ENCODE peak calls at places on chromosomes 2 and 18, in four cellular contexts. One of them, this sample, is unnamed.

GRCh38 chr2:95057535-95058453 is 32.3 kb downstream of the MAL start:
- DNase-seq in WTC11: no peak
- DNase-seq in HepG2: peak; percentile 80
- DNase-seq in A549: no peak
- DNase-seq in this sample: no peak

GRCh38 chr2:52222128-52222527 is 1190.2 kb upstream of the NRXN1 start:
- DNase-seq in WTC11: no peak
- DNase-seq in HepG2: no peak
- DNase-seq in A549: no peak
- DNase-seq in this sample: no peak

GRCh38 chr2:224860786-224861185 is 144.6 kb upstream of the CCDC195 start:
- DNase-seq in WTC11: no peak
- DNase-seq in HepG2: no peak
- DNase-seq in A549: no peak
- DNase-seq in this sample: no peak

GRCh38 chr2:23697256-23697655 is 229.7 kb downstream of the ATAD2B start:
- DNase-seq in WTC11: no peak
- DNase-seq in HepG2: no peak
- DNase-seq in A549: no peak
- DNase-seq in this sample: no peak

GRCh38 chr2:189347540-189347939 is 93.7 kb upstream of the WDR75 start:
- DNase-seq in WTC11: no peak
- DNase-seq in HepG2: peak; percentile 56
- DNase-seq in A549: peak; percentile 90
- DNase-seq in this sample: peak; percentile 75

GRCh38 chr2:224086226-224086911 is 47.3 kb upstream of the SERPINE2 start:
- DNase-seq in WTC11: no peak
- DNase-seq in HepG2: peak; percentile 43
- DNase-seq in A549: peak; percentile 73
- DNase-seq in this sample: no peak

GRCh38 chr2:60140180-60140579 is 413.3 kb downstream of the BCL11A start:
- DNase-seq in WTC11: no peak
- DNase-seq in HepG2: no peak
- DNase-seq in A549: no peak
- DNase-seq in this sample: no peak

GRCh38 chr2:159124931-159125467 is 156.6 kb downstream of the TANC1 start:
- DNase-seq in WTC11: no peak
- DNase-seq in HepG2: no peak
- DNase-seq in A549: no peak
- DNase-seq in this sample: no peak

GRCh38 chr18:23240609-23240930 is 105.3 kb downstream of the CABLES1 start:
- DNase-seq in WTC11: no peak
- DNase-seq in HepG2: no peak
- DNase-seq in A549: no peak
- DNase-seq in this sample: no peak

GRCh38 chr18:48003426-48004349 is 73.2 kb upstream of the SMAD2 start:
- DNase-seq in WTC11: no peak
- DNase-seq in HepG2: no peak
- DNase-seq in A549: peak; percentile 98
- DNase-seq in this sample: no peak

GRCh38 chr2:176166260-176166659 is 9.2 kb downstream of the HOXD3 start:
- DNase-seq in WTC11: no peak
- DNase-seq in HepG2: no peak
- DNase-seq in A549: no peak
- DNase-seq in this sample: no peak

GRCh38 chr2:120559401-120559800 is 176.3 kb upstream of the GLI2 start:
- DNase-seq in WTC11: no peak
- DNase-seq in HepG2: no peak
- DNase-seq in A549: no peak
- DNase-seq in this sample: no peak

GRCh38 chr2:138029238-138029637 is 65.0 kb downstream of the HNMT start:
- DNase-seq in WTC11: no peak
- DNase-seq in HepG2: no peak
- DNase-seq in A549: no peak
- DNase-seq in this sample: no peak

GRCh38 chr2:119290859-119291587 is 67.4 kb downstream of the STEAP3 start:
- DNase-seq in WTC11: peak; percentile 90
- DNase-seq in HepG2: peak; percentile 75
- DNase-seq in A549: peak; percentile 73
- DNase-seq in this sample: peak; percentile 64

GRCh38 chr2:30910686-30911085 is 103.4 kb upstream of the CAPN13 start:
- DNase-seq in WTC11: no peak
- DNase-seq in HepG2: no peak
- DNase-seq in A549: no peak
- DNase-seq in this sample: no peak

GRCh38 chr18:74378179-74378682 is 62.6 kb downstream of the C18orf63 start:
- DNase-seq in WTC11: no peak
- DNase-seq in HepG2: no peak
- DNase-seq in A549: no peak
- DNase-seq in this sample: no peak

GRCh38 chr2:126915903-126916302 is 17.2 kb downstream of the TEX51 start:
- DNase-seq in WTC11: no peak
- DNase-seq in HepG2: no peak
- DNase-seq in A549: no peak
- DNase-seq in this sample: no peak

GRCh38 chr2:64655873-64656272 is 2.2 kb upstream of the SERTAD2 start:
- DNase-seq in WTC11: no peak
- DNase-seq in HepG2: no peak
- DNase-seq in A549: no peak
- DNase-seq in this sample: no peak

GRCh38 chr2:241219030-241219382 is 30.5 kb downstream of the ANO7 start:
- DNase-seq in WTC11: no peak
- DNase-seq in HepG2: no peak
- DNase-seq in A549: no peak
- DNase-seq in this sample: no peak

GRCh38 chr2:116955646-116956045 is 858.8 kb upstream of the DDX18 start:
- DNase-seq in WTC11: no peak
- DNase-seq in HepG2: no peak
- DNase-seq in A549: no peak
- DNase-seq in this sample: no peak

GRCh38 chr2:151729416-151729811 is 4.9 kb downstream of the NEB start:
- DNase-seq in WTC11: no peak
- DNase-seq in HepG2: no peak
- DNase-seq in A549: no peak
- DNase-seq in this sample: no peak
- TF ChIP-seq JUN in WTC11: no peak
- TF ChIP-seq JUN in HepG2: no peak
- TF ChIP-seq JUN in A549: no peak
- TF ChIP-seq JUN in this sample: no peak

DNA sequence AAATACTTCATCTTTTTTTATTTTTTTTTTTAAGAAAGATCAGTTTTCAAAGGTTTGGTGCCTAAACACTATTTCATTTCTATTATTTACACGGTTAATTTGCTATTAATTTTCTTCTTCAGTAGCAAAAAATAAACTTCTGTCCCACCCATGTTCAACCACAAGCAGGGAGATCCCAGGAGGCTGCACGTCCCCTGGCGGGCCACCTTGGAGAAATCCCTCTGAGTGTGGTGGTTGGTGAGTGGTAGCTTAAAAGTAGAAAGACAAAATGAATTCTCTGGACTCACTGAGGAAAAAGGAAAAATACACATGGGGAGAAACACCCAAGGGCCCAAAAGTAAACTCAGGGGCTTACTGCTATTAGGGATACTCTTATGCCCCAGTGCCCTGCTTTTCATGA is 143.5 kb downstream of the DNAH7 start:
- DNase-seq in WTC11: no peak
- DNase-seq in HepG2: no peak
- DNase-seq in A549: no peak
- DNase-seq in this sample: no peak
- TF ChIP-seq HMGXB4 in WTC11: no peak
- TF ChIP-seq HMGXB4 in HepG2: no peak
- TF ChIP-seq HMGXB4 in A549: no peak
- TF ChIP-seq HMGXB4 in this sample: no peak

DNA sequence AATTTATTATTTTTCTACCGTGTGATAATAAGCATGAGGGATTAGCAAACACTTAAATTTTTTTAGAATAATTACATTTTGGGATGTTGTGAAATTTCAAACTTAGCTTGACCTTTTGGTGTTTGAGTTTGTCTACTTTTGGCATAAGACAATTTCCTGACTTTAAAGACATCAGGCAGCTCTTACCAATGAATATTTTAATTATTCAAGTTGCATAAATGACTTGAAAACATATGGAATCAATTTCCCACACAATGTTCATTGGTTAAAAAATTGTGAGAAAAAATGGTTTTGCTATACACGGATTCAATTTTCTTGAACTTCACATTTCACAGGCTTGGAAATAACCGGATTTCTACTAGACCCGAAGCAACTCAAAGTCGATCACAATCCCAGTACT is 243.4 kb downstream of the IKZF2 start:
- DNase-seq in WTC11: no peak
- DNase-seq in HepG2: no peak
- DNase-seq in A549: no peak
- DNase-seq in this sample: no peak
- TF ChIP-seq JUN in WTC11: no peak
- TF ChIP-seq JUN in HepG2: no peak
- TF ChIP-seq JUN in A549: no peak
- TF ChIP-seq JUN in this sample: no peak

GRCh38 chr2:131054488-131054887 is 38.8 kb downstream of the FAM168B start:
- DNase-seq in WTC11: no peak
- DNase-seq in HepG2: no peak
- DNase-seq in A549: no peak
- DNase-seq in this sample: no peak

GRCh38 chr2:131055169-131056065 is 37.8 kb downstream of the FAM168B start:
- DNase-seq in WTC11: no peak
- DNase-seq in HepG2: no peak
- DNase-seq in A549: no peak
- DNase-seq in this sample: no peak

GRCh38 chr2:131049150-131049718 is 44.0 kb downstream of the FAM168B start:
- DNase-seq in WTC11: no peak
- DNase-seq in HepG2: no peak
- DNase-seq in A549: no peak
- DNase-seq in this sample: no peak

GRCh38 chr2:131050896-131051295 is 42.4 kb downstream of the FAM168B start:
- DNase-seq in WTC11: no peak
- DNase-seq in HepG2: no peak
- DNase-seq in A549: no peak
- DNase-seq in this sample: no peak

DNA sequence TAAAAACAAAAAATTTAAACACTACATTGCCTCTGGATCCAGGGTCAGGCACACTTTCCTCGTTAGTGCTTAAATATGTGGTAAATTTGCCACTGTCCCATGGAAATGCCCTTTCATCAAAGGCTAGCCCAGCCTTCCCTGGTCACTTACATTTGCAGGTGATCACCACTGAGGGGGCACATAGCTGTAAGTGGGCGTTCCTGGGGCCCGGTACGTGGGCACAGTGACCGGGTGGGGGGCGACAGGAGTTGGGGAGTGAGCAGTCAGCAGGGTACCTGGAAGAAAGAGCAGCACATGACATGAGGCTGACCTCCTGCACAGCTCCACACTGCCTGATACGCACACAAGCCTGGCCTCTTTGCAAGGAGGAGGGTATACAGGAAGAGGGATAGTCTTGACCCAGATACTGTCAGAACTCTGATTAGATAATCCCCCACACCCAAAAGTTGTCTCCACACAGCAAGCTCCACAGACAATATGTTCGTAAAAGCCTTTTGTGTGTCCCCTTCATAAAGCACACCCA is 40.5 kb downstream of the FAM168B start:
- DNase-seq in WTC11: no peak
- DNase-seq in HepG2: no peak
- DNase-seq in A549: no peak
- DNase-seq in this sample: no peak
- TF ChIP-seq HMGXB4 in WTC11: no peak
- TF ChIP-seq HMGXB4 in HepG2: no peak
- TF ChIP-seq HMGXB4 in A549: no peak
- TF ChIP-seq HMGXB4 in this sample: no peak

GRCh38 chr2:101574622-101575021 is 99.7 kb upstream of the RFX8 start:
- DNase-seq in WTC11: no peak
- DNase-seq in HepG2: no peak
- DNase-seq in A549: no peak
- DNase-seq in this sample: no peak
- TF ChIP-seq JUN in WTC11: no peak
- TF ChIP-seq JUN in HepG2: no peak
- TF ChIP-seq JUN in A549: no peak
- TF ChIP-seq JUN in this sample: no peak

GRCh38 chr2:15761910-15762309 is 170.2 kb downstream of the DDX1 start:
- DNase-seq in WTC11: no peak
- DNase-seq in HepG2: no peak
- DNase-seq in A549: no peak
- DNase-seq in this sample: no peak
- TF ChIP-seq HMGXB4 in WTC11: no peak
- TF ChIP-seq HMGXB4 in HepG2: no peak
- TF ChIP-seq HMGXB4 in A549: no peak
- TF ChIP-seq HMGXB4 in this sample: no peak

GRCh38 chr2:192267484-192267883 is 72.8 kb upstream of the TMEFF2 start:
- DNase-seq in WTC11: no peak
- DNase-seq in HepG2: no peak
- DNase-seq in A549: peak; percentile 10
- DNase-seq in this sample: no peak
- TF ChIP-seq JUN in WTC11: no peak
- TF ChIP-seq JUN in HepG2: no peak
- TF ChIP-seq JUN in A549: no peak
- TF ChIP-seq JUN in this sample: no peak

GRCh38 chr2:161994766-161995165 is 79.2 kb downstream of the DPP4 start:
- DNase-seq in WTC11: no peak
- DNase-seq in HepG2: no peak
- DNase-seq in A549: no peak
- DNase-seq in this sample: no peak
- TF ChIP-seq HMGXB4 in WTC11: no peak
- TF ChIP-seq HMGXB4 in HepG2: no peak
- TF ChIP-seq HMGXB4 in A549: no peak
- TF ChIP-seq HMGXB4 in this sample: no peak

GRCh38 chr2:1024981-1025380 is 74.3 kb downstream of the SNTG2 start:
- DNase-seq in WTC11: no peak
- DNase-seq in HepG2: no peak
- DNase-seq in A549: no peak
- DNase-seq in this sample: no peak
- TF ChIP-seq JUN in WTC11: no peak
- TF ChIP-seq JUN in HepG2: no peak
- TF ChIP-seq JUN in A549: no peak
- TF ChIP-seq JUN in this sample: no peak

GRCh38 chr2:207790898-207791297 is 21.2 kb upstream of the FZD5 start:
- DNase-seq in WTC11: no peak
- DNase-seq in HepG2: no peak
- DNase-seq in A549: no peak
- DNase-seq in this sample: no peak
- TF ChIP-seq HMGXB4 in WTC11: no peak
- TF ChIP-seq HMGXB4 in HepG2: no peak
- TF ChIP-seq HMGXB4 in A549: no peak
- TF ChIP-seq HMGXB4 in this sample: no peak

This sample was measured in K562.